ENCODE peak calls at places on chromosomes 12 and 14, in five cellular contexts. One of them, this sample, is unnamed.

GRCh38 chr14:83071888-83072501 is 1538.3 kb upstream of the SEL1L start:
- DNase-seq in AG10803: no peak
- DNase-seq in NCI-H1092 treated with DMSO at 0.1 percent for 48 hours: peak
- DNase-seq in IMR-90: peak
- DNase-seq in DMS153: no peak
- DNase-seq in this sample: peak

GRCh38 chr12:22729898-22730443 is 105.0 kb downstream of the ETNK1 start:
- DNase-seq in AG10803: peak
- DNase-seq in IMR-90: peak
- DNase-seq in NCI-H1092 treated with DMSO at 0.1 percent for 48 hours: no peak
- DNase-seq in DMS153: no peak
- DNase-seq in this sample: no peak

GRCh38 chr12:121894633-121895032 is 6.0 kb downstream of the PSMD9 start:
- DNase-seq in IMR-90: peak
- DNase-seq in AG10803: peak
- DNase-seq in DMS153: no peak
- DNase-seq in NCI-H1092 treated with DMSO at 0.1 percent for 48 hours: no peak
- DNase-seq in this sample: no peak

GRCh38 chr14:59537476-59537875 is 39.1 kb downstream of the CCDC175 start:
- DNase-seq in DMS153: no peak
- DNase-seq in AG10803: no peak
- DNase-seq in NCI-H1092 treated with DMSO at 0.1 percent for 48 hours: no peak
- DNase-seq in IMR-90: no peak
- DNase-seq in this sample: no peak

GRCh38 chr14:76566439-76566838 is 190.5 kb downstream of the ESRRB start:
- DNase-seq in IMR-90: no peak
- DNase-seq in DMS153: no peak
- DNase-seq in AG10803: no peak
- DNase-seq in NCI-H1092 treated with DMSO at 0.1 percent for 48 hours: no peak
- DNase-seq in this sample: no peak

GRCh38 chr14:95011449-95012020 is 145.8 kb downstream of the DICER1 start:
- DNase-seq in DMS153: no peak
- DNase-seq in AG10803: no peak
- DNase-seq in NCI-H1092 treated with DMSO at 0.1 percent for 48 hours: no peak
- DNase-seq in IMR-90: no peak
- DNase-seq in this sample: no peak

GRCh38 chr14:58749066-58749669 is 111.4 kb downstream of the DACT1 start:
- DNase-seq in IMR-90: peak
- DNase-seq in AG10803: peak
- DNase-seq in DMS153: peak
- DNase-seq in NCI-H1092 treated with DMSO at 0.1 percent for 48 hours: no peak
- DNase-seq in this sample: peak

GRCh38 chr12:114335607-114336006 is 70.3 kb downstream of the TBX5 start:
- DNase-seq in NCI-H1092 treated with DMSO at 0.1 percent for 48 hours: no peak
- DNase-seq in IMR-90: no peak
- DNase-seq in AG10803: no peak
- DNase-seq in DMS153: no peak
- DNase-seq in this sample: no peak

GRCh38 chr14:58082491-58083098 is 69.4 kb downstream of the ARMH4 start:
- DNase-seq in IMR-90: peak
- DNase-seq in DMS153: no peak
- DNase-seq in AG10803: peak
- DNase-seq in NCI-H1092 treated with DMSO at 0.1 percent for 48 hours: no peak
- DNase-seq in this sample: peak

GRCh38 chr12:132348176-132348575 is 18.8 kb upstream of the GALNT9 start:
- DNase-seq in AG10803: no peak
- DNase-seq in IMR-90: no peak
- DNase-seq in DMS153: no peak
- DNase-seq in NCI-H1092 treated with DMSO at 0.1 percent for 48 hours: no peak
- DNase-seq in this sample: no peak

GRCh38 chr12:57385586-57385985 is 45.3 kb downstream of the R3HDM2 start:
- DNase-seq in DMS153: no peak
- DNase-seq in AG10803: no peak
- DNase-seq in NCI-H1092 treated with DMSO at 0.1 percent for 48 hours: no peak
- DNase-seq in IMR-90: no peak
- DNase-seq in this sample: no peak

GRCh38 chr12:6532927-6533652 is 1.2 kb upstream of the GAPDH start:
- DNase-seq in IMR-90: peak
- DNase-seq in DMS153: peak
- DNase-seq in NCI-H1092 treated with DMSO at 0.1 percent for 48 hours: peak
- DNase-seq in AG10803: peak
- DNase-seq in this sample: peak

GRCh38 chr12:57765003-57765697 is 1.7 kb downstream of the CYP27B1 start:
- DNase-seq in DMS153: no peak
- DNase-seq in NCI-H1092 treated with DMSO at 0.1 percent for 48 hours: no peak
- DNase-seq in IMR-90: peak
- DNase-seq in AG10803: no peak
- DNase-seq in this sample: no peak

GRCh38 chr14:55454264-55455151 is 14.1 kb upstream of the TBPL2 start:
- DNase-seq in DMS153: peak
- DNase-seq in NCI-H1092 treated with DMSO at 0.1 percent for 48 hours: peak
- DNase-seq in AG10803: peak
- DNase-seq in IMR-90: peak
- DNase-seq in this sample: no peak

GRCh38 chr12:1870086-1870485 is 48.4 kb downstream of the CACNA2D4 start:
- DNase-seq in DMS153: no peak
- DNase-seq in NCI-H1092 treated with DMSO at 0.1 percent for 48 hours: no peak
- DNase-seq in IMR-90: no peak
- DNase-seq in AG10803: no peak
- DNase-seq in this sample: no peak

GRCh38 chr12:15494329-15495046 is 172.2 kb downstream of the PTPRO start:
- DNase-seq in NCI-H1092 treated with DMSO at 0.1 percent for 48 hours: no peak
- DNase-seq in DMS153: no peak
- DNase-seq in AG10803: no peak
- DNase-seq in IMR-90: no peak
- DNase-seq in this sample: no peak

GRCh38 chr12:65856521-65856920 is 32.2 kb downstream of the HMGA2 start:
- DNase-seq in AG10803: no peak
- DNase-seq in DMS153: no peak
- DNase-seq in IMR-90: no peak
- DNase-seq in NCI-H1092 treated with DMSO at 0.1 percent for 48 hours: no peak
- DNase-seq in this sample: no peak

GRCh38 chr14:99573000-99573330 is 31.0 kb downstream of the CCDC85C start:
- DNase-seq in NCI-H1092 treated with DMSO at 0.1 percent for 48 hours: peak
- DNase-seq in IMR-90: no peak
- DNase-seq in DMS153: no peak
- DNase-seq in AG10803: no peak
- DNase-seq in this sample: no peak

GRCh38 chr14:63164108-63164683 is 40.0 kb upstream of the RHOJ start:
- DNase-seq in IMR-90: no peak
- DNase-seq in DMS153: no peak
- DNase-seq in NCI-H1092 treated with DMSO at 0.1 percent for 48 hours: no peak
- DNase-seq in AG10803: no peak
- DNase-seq in this sample: no peak

GRCh38 chr12:113154351-113154973 is 4.9 kb downstream of the CFAP73 start:
- DNase-seq in DMS153: peak
- DNase-seq in IMR-90: peak
- DNase-seq in NCI-H1092 treated with DMSO at 0.1 percent for 48 hours: peak
- DNase-seq in AG10803: peak
- DNase-seq in this sample: no peak

GRCh38 chr14:23171251-23171975 is 12.0 kb downstream of the SLC7A8 start:
- DNase-seq in AG10803: peak
- DNase-seq in NCI-H1092 treated with DMSO at 0.1 percent for 48 hours: no peak
- DNase-seq in IMR-90: no peak
- DNase-seq in DMS153: no peak
- DNase-seq in this sample: no peak